ENCODE peak calls at places on chromosomes 7 and 10, in seven cellular contexts. M is fibroblast of lung, W is psoas muscle, X is lower lobe of right lung, Y is ovary, U is mucosa of descending colon, K is brain microvascular endothelial cell. N is an unnamed sample.

GRCh38 chr10:33224251-33224965 is 110.1 kb downstream of the NRP1 start:
- DNase-seq in M (peak), W (no peak), U (no peak), X (no peak), Y (no peak), K (peak), N (no peak)

GRCh38 chr10:52911163-52911562 is 138.6 kb upstream of the MBL2 start:
- DNase-seq in Y (no peak), M (no peak), K (no peak), X (no peak), U (no peak), W (no peak), N (no peak)

GRCh38 chr7:158957921-158958471 is 101.6 kb downstream of the DYNC2I1 start:
- DNase-seq in U (peak), X (peak), K (no peak), Y (no peak), M (no peak), W (no peak), N (peak)

GRCh38 chr10:130439796-130440195 is 303.6 kb downstream of the GLRX3 start:
- DNase-seq in W (no peak), U (no peak), K (no peak), X (no peak), Y (no peak), M (no peak), N (no peak)

GRCh38 chr7:92296235-92296634 is 50.5 kb downstream of the ANKIB1 start:
- DNase-seq in U (no peak), M (no peak), Y (no peak), X (no peak), W (no peak), K (no peak), N (no peak)

GRCh38 chr10:79241990-79242619 is 105.2 kb upstream of the PPIF start:
- DNase-seq in X (peak), M (peak), Y (peak), K (no peak), U (peak), W (peak), N (no peak)

GRCh38 chr7:8295638-8296361 is 33.8 kb upstream of the ICA1 start:
- DNase-seq in X (no peak), W (no peak), U (no peak), K (peak), M (peak), Y (no peak), N (peak)

GRCh38 chr10:110434477-110435096 is 63.1 kb upstream of the DUSP5 start:
- DNase-seq in Y (no peak), U (no peak), W (peak), K (no peak), X (no peak), M (no peak), N (no peak)

GRCh38 chr7:79236352-79237028 is 217.0 kb downstream of the MAGI2 start:
- DNase-seq in Y (no peak), M (no peak), X (no peak), K (no peak), U (no peak), W (no peak), N (no peak)

GRCh38 chr10:49700997-49701396 is 21.5 kb downstream of the C10orf53 start:
- DNase-seq in Y (no peak), M (no peak), W (no peak), U (no peak), X (no peak), K (no peak), N (no peak)

GRCh38 chr7:44142028-44142427 is 896 bp upstream of the MYL7 start:
- DNase-seq in X (no peak), Y (no peak), U (no peak), W (peak), K (no peak), M (no peak), N (no peak)

GRCh38 chr10:116995648-116996047 is 9.3 kb downstream of the SHTN1 start:
- DNase-seq in K (no peak), M (no peak), U (no peak), Y (no peak), W (no peak), X (no peak), N (no peak)

GRCh38 chr7:121329460-121330052 is 756 bp downstream of the WNT16 start:
- DNase-seq in X (peak), K (no peak), U (peak), W (no peak), M (peak), Y (peak), N (no peak)

GRCh38 chr7:96426027-96426426 is 104.1 kb upstream of the SLC25A13 start:
- DNase-seq in K (peak), X (no peak), U (no peak), W (no peak), M (peak), Y (no peak), N (no peak)

GRCh38 chr7:2641406-2642393 is 9.9 kb downstream of the TTYH3 start:
- DNase-seq in M (peak), K (peak), W (peak), X (peak), U (peak), Y (peak), N (peak)

GRCh38 chr7:2247141-2247985 is 5.3 kb downstream of the NUDT1 start:
- DNase-seq in Y (peak), W (no peak), U (no peak), X (no peak), M (no peak), K (no peak), N (no peak)

GRCh38 chr10:88804083-88804812 is 1.7 kb downstream of the LIPM start:
- DNase-seq in M (no peak), W (no peak), X (no peak), Y (no peak), K (no peak), U (no peak), N (no peak)

GRCh38 chr10:79084012-79084971 is 15.5 kb downstream of the ZMIZ1 start:
- DNase-seq in M (peak), X (peak), K (peak), W (peak), Y (peak), U (peak), N (peak)

GRCh38 chr10:132722980-132723970 is 62.7 kb downstream of the NKX6-2 start:
- DNase-seq in W (peak), X (no peak), Y (no peak), K (no peak), M (no peak), U (no peak), N (no peak)

GRCh38 chr7:138313829-138314178 is 146.3 kb upstream of the TRIM24 start:
- DNase-seq in M (no peak), K (no peak), W (no peak), X (no peak), U (no peak), Y (peak), N (no peak)

GRCh38 chr10:75097666-75098285 is 13.7 kb upstream of the SAMD8 start:
- DNase-seq in K (peak), X (no peak), U (no peak), Y (no peak), M (no peak), W (no peak), N (no peak)

GRCh38 chr10:102660891-102661613 is 16.8 kb downstream of the TRIM8 start:
- DNase-seq in X (peak), U (peak), M (peak), W (peak), K (no peak), Y (peak), N (peak)

GRCh38 chr7:43586251-43586900 is 3.5 kb downstream of the STK17A start:
- DNase-seq in M (peak), U (no peak), K (no peak), W (no peak), X (no peak), Y (no peak), N (no peak)

GRCh38 chr7:1339611-1340010 is 106.9 kb downstream of the UNCX start:
- DNase-seq in U (no peak), Y (no peak), K (no peak), W (no peak), M (no peak), X (peak), N (no peak)

GRCh38 chr7:130149575-130150139 is 55.5 kb downstream of the TMEM209 start:
- DNase-seq in X (no peak), K (no peak), W (no peak), U (peak), Y (no peak), M (no peak), N (peak)

DNA sequence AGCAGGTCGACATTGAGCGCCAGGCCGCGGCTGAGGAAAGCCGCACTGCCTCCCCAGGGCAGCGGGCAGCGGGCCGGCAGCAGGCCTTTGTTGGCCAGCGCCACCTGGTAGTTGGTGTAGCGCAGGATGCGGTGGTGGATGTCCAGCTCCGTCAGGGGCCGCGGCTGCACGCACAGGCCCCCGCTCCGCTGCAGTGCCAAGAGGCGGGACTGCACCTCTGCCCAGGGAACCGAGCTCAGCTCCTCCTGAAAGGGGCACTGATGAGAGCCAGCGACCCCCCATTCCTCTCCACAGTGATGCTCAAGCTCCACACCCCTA is 5.2 kb downstream of the ATG9B start:
- DNase-seq in X (no peak), K (no peak), W (no peak), M (no peak), U (no peak), Y (no peak), N (no peak)
- H3K4me3 ChIP-seq in X (peak), K (no peak), W (peak), M (no peak), U (no peak), Y (no peak), N (no peak)

GRCh38 chr7:122887198-122887597 is 938 bp upstream of the CADPS2 start:
- DNase-seq in M (peak), W (peak), X (peak), Y (peak), U (peak), K (peak), N (peak)

GRCh38 chr7:122884186-122884585 is 2.1 kb downstream of the CADPS2 start:
- DNase-seq in X (no peak), M (no peak), Y (no peak), W (no peak), K (no peak), U (no peak), N (no peak)

GRCh38 chr7:122887848-122888247 is 1.6 kb upstream of the CADPS2 start:
- DNase-seq in K (no peak), M (no peak), X (no peak), W (no peak), U (no peak), Y (no peak), N (no peak)

GRCh38 chr7:122885583-122886356 is 490 bp downstream of the CADPS2 start:
- DNase-seq in K (peak), Y (peak), X (peak), U (peak), M (peak), W (peak), N (no peak)

GRCh38 chr7:122886357-122887081 is at the start of gene CADPS2:
- DNase-seq in M (peak), U (peak), W (peak), Y (peak), X (peak), K (peak), N (peak)
- TF ChIP-seq CTCF in M (peak), U (no peak), W (no peak), Y (peak), X (peak), K (peak), N (no peak)

DNA sequence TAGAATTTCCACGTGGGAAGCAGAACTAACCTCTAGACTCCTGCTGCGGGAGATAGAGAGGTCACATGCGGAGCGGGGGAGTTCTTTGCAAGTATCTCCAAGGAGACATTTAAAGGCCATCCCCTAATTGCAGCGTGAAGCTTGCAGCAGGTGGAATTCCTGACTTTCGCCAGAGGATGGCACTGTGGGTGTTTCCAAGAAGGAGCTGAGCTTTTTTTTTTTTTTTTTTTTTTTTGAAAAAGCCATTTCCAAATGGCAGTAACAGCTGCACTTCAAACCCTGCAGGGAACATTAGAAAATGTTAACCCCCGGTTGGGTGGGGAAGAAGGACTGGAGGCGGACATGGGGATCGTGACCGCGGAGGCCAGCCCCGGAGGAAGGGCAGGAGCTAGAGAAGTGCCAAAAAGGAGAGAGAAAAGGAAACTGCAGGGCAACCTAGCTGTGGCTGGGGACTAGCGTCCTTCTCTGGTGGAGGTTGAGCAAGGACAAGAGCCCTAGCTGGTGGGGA is 487.7 kb downstream of the TYW1 start:
- DNase-seq in U (no peak), M (peak), K (peak), W (peak), Y (peak), X (no peak), N (peak)
- H3K4me3 ChIP-seq in U (no peak), M (no peak), K (no peak), W (peak), Y (no peak), X (peak), N (peak)

GRCh38 chr10:5344746-5345145 is 20.0 kb upstream of the UCN3 start:
- DNase-seq in Y (no peak), U (no peak), K (no peak), M (no peak), W (no peak), X (no peak), N (no peak)

GRCh38 chr10:5343979-5344378 is 20.8 kb upstream of the UCN3 start:
- DNase-seq in W (no peak), Y (no peak), M (no peak), X (no peak), U (no peak), K (no peak), N (no peak)

GRCh38 chr10:5346881-5347280 is 17.9 kb upstream of the UCN3 start:
- DNase-seq in K (no peak), M (no peak), X (no peak), U (no peak), W (no peak), Y (no peak), N (no peak)

GRCh38 chr10:5343092-5343491 is 21.7 kb upstream of the UCN3 start:
- DNase-seq in W (no peak), M (no peak), X (no peak), K (no peak), U (no peak), Y (no peak), N (no peak)

GRCh38 chr10:5343561-5343960 is 21.2 kb upstream of the UCN3 start:
- DNase-seq in K (no peak), U (no peak), W (no peak), M (no peak), Y (no peak), X (no peak), N (no peak)
- TF ChIP-seq CTCF in K (peak), U (no peak), W (no peak), M (no peak), Y (no peak), X (no peak), N (no peak)

GRCh38 chr7:4814463-4814862 is 39.0 kb downstream of the AP5Z1 start:
- DNase-seq in U (no peak), Y (no peak), W (no peak), M (no peak), K (no peak), X (no peak), N (no peak)
- H3K4me3 ChIP-seq in U (no peak), Y (no peak), W (no peak), M (no peak), K (no peak), X (no peak), N (no peak)

GRCh38 chr7:51352174-51353145 is 35.9 kb upstream of the COBL start:
- DNase-seq in U (no peak), X (no peak), K (no peak), M (no peak), Y (no peak), W (no peak), N (no peak)

GRCh38 chr7:51356849-51357516 is 40.4 kb upstream of the COBL start:
- DNase-seq in M (no peak), X (no peak), W (no peak), K (no peak), Y (no peak), U (no peak), N (peak)

GRCh38 chr7:51354434-51354833 is 37.8 kb upstream of the COBL start:
- DNase-seq in K (no peak), Y (no peak), X (no peak), M (no peak), W (no peak), U (no peak), N (no peak)

GRCh38 chr7:51354897-51355296 is 38.3 kb upstream of the COBL start:
- DNase-seq in K (no peak), U (no peak), W (no peak), M (no peak), X (no peak), Y (no peak), N (no peak)

DNA sequence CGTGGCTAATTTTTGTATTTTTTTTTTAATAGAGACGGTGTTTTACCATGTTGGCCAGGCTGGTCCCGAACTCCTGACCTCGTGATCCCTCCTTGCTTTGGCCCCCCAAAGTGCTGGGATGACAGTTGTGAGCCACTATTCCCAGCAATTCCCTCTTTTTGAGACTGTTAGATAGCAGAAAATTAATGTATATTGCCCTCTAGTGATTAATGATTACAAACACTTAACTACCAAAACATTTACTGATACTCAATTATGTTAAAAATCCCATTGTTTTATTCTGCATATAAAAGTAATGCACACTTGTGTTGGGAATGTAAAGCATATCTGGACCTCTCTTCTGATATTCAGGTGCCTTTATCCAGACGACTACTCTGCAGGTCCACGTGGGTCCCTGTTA is 41.2 kb upstream of the COBL start:
- DNase-seq in X (no peak), U (no peak), K (no peak), M (no peak), W (no peak), Y (no peak), N (no peak)
- TF ChIP-seq CTCF in X (no peak), U (no peak), K (no peak), M (no peak), W (peak), Y (no peak), N (no peak)

DNA sequence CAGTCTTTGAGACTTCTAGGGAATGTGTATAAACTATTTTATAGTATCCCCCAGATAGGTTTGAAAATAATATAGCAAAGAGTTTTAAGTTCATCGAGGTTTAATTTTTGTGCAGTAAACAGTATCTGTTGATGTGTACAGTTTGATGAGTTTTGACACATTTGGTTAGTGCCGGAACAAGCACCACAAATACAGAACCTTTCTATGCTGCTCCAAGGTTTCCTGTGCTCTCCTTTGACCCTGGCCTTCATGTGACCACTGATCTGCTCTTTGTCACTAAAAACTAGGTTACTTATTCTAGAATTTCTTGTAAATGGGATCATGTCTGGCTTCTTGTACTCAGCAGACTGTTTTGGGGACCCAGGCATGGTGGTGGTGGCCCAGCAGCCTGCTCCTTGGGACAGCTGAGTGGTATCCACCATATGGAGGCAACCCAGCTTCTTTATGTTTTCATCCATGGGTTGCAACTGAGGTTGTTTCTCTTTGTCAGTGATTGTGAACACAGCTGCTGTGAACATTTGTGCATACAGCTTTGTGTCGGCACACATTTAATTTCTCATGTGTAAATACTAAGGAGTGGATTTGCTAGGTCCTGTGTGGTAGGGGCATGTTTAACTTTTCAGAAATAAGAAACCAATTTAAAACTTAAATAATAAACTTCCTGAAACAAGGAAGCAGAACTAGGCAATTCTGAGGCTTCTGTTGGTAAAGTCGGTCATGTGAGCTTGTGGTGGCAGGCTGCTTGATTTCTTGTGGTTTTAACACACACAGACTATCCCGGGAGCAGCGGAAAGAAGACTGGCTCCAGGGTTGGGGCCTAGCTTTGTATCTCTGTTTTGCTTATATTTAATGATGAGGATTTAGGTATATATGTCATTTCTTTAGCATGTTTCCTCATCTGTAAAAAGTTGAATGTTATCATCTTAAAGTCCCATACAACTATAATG is 219.4 kb downstream of the ABCA13 start:
- DNase-seq in M (no peak), Y (no peak), K (no peak), W (no peak), U (no peak), X (no peak), N (peak)
- H3K4me3 ChIP-seq in M (no peak), Y (no peak), K (no peak), W (no peak), U (no peak), X (no peak), N (no peak)

N was measured in pancreas.